ENCODE peak calls at places on chromosome 13, in four cellular contexts. P is ascending aorta; G is aorta; D is CD8-positive, alpha-beta T cell. K is an unnamed sample.

GRCh38 chr13:100550433-100550832 is 38.2 kb downstream of the GGACT start:
- DNase-seq in P (no peak), G (no peak), D (no peak), K (peak; percentile 42)

GRCh38 chr13:31009166-31009565 is 76.7 kb downstream of the TEX26 start:
- DNase-seq in P (no peak), G (no peak), D (no peak), K (no peak)

GRCh38 chr13:76991432-76991795 is 467 bp upstream of the CLN5 start:
- DNase-seq in P (peak; percentile 20), G (peak; percentile 62), D (peak; percentile 77), K (no peak)

GRCh38 chr13:50912851-50913250 is 3.3 kb downstream of the RNASEH2B start:
- DNase-seq in P (no peak), G (no peak), D (no peak), K (no peak)

GRCh38 chr13:43269037-43269476 is 245.7 kb downstream of the DNAJC15 start:
- DNase-seq in P (no peak), G (no peak), D (no peak), K (no peak)

GRCh38 chr13:75666646-75667351 is 30.7 kb downstream of the LMO7 start:
- DNase-seq in P (no peak), G (no peak), D (no peak), K (no peak)

GRCh38 chr13:113838711-113839201 is 25.1 kb downstream of the GAS6 start:
- DNase-seq in P (no peak), G (peak; percentile 44), D (no peak), K (no peak)

GRCh38 chr13:95858286-95859075 is 181.5 kb downstream of the DNAJC3 start:
- DNase-seq in P (no peak), G (no peak), D (no peak), K (no peak)

GRCh38 chr13:98422046-98422445 is 154.9 kb downstream of the STK24 start:
- DNase-seq in P (no peak), G (no peak), D (no peak), K (no peak)

GRCh38 chr13:75679459-75679858 is 43.3 kb downstream of the LMO7 start:
- DNase-seq in P (no peak), G (no peak), D (no peak), K (no peak)

GRCh38 chr13:100149389-100149788 is 60.5 kb downstream of the PCCA start:
- DNase-seq in P (no peak), G (no peak), D (no peak), K (no peak)

GRCh38 chr13:95327190-95327589 is 25.9 kb upstream of the ABCC4 start:
- DNase-seq in P (no peak), G (no peak), D (no peak), K (no peak)

DNA sequence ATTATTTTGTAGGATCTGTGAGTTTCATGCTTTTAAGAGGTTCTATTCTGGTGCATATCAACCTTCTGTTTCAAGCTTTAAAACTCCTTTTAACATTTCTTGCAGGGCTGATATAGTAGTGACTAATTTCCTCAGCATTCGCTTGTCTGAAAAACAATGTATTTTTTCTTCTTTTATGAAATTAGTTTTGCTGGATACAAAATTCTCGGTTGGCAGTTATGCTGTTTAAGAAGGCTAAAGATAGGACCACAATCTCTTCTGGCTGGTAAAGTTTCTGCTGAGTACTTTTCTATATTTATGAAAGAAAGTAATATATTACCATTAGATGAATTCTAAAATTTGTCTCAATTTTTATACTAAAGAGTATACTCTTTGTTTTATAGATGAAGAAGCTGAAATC is 487.8 kb upstream of the SPRY2 start:
- DNase-seq in P (no peak), G (no peak), D (no peak), K (no peak)
- H3K9me3 ChIP-seq in P (peaks cover 24% of the 10 kb centered on the region), G (peaks cover 2% of the 10 kb centered on the region), D (peaks cover 4% of the 10 kb centered on the region), K (peaks cover 9% of the 10 kb centered on the region)

DNA sequence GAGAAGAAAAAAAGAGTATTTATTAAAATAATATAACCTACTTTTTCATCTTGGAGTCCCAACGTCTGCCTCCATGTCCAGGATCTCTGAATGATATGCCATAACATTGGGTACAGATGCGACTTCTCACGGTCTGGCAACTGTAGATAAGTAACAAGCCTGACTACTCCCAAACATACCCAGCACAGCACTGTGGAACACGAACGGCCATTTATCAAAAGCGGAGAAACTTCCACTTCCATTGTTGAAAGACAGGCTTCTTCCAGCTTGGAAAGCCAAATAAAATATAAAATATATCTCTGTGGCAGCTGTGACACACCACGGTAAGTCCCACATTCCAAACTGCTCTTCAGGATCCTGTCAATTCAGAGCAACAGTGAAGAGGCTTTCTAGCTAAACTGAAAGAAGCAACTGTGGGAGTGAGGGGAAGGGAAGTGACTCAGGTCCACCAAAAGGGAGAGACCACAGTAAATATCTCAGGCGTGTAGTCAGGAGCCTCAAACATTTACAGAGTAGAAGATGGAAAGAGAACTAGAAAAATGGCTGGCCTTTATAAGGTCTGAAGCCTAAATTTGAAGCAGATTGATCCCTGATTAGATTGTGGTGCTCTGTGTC is 331.7 kb downstream of the LIG4 start:
- DNase-seq in P (no peak), G (no peak), D (no peak), K (no peak)
- H3K9me3 ChIP-seq in P (no peaks in the 10 kb centered on the region), G (peaks cover 2% of the 10 kb centered on the region), D (no peaks in the 10 kb centered on the region), K (no peaks in the 10 kb centered on the region)

DNA sequence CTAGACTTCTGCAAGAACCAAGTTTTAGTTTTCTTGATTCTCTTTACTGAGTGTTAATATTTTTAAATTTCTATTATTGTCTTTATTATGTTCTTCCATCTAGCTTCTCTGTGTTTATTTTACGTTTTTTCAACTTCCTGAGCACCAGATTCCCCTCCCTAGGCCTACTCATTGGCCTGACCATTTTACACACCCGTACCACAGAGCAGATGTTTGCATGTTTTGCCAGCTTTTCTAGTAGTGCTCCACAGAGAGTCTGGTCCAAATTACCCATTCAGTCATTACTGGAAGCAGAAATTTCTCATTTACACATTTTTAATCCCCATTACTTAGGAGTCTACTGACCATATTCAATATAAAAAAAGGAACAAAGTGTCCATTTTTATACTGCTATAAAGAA is 66.9 kb downstream of the ING1 start:
- DNase-seq in P (no peak), G (no peak), D (no peak), K (no peak)
- H3K9me3 ChIP-seq in P (no peaks in the 10 kb centered on the region), G (no peaks in the 10 kb centered on the region), D (no peaks in the 10 kb centered on the region), K (no peaks in the 10 kb centered on the region)

DNA sequence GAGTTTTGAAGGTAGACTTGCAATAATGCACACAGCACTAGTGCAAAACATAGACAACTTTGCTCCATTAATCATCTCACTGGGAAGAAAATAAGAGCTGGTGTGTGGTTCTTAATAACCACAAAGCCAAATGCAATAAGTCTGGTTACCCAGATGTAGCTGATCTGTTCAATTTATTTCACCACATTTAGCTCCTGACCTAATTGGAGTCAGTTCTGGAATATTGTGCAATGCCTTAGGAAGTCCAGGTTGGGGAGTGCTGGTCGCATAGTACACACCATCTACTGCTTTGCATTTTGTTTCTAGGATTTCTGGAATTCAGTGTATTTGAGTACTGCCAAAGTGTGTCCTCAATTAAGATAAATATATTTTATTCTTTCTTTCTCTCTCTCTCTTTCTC is 483.3 kb upstream of the SPRY2 start:
- DNase-seq in P (no peak), G (no peak), D (no peak), K (no peak)
- H3K9me3 ChIP-seq in P (peaks cover 16% of the 10 kb centered on the region), G (peaks cover 1% of the 10 kb centered on the region), D (no peaks in the 10 kb centered on the region), K (peaks cover 9% of the 10 kb centered on the region)

DNA sequence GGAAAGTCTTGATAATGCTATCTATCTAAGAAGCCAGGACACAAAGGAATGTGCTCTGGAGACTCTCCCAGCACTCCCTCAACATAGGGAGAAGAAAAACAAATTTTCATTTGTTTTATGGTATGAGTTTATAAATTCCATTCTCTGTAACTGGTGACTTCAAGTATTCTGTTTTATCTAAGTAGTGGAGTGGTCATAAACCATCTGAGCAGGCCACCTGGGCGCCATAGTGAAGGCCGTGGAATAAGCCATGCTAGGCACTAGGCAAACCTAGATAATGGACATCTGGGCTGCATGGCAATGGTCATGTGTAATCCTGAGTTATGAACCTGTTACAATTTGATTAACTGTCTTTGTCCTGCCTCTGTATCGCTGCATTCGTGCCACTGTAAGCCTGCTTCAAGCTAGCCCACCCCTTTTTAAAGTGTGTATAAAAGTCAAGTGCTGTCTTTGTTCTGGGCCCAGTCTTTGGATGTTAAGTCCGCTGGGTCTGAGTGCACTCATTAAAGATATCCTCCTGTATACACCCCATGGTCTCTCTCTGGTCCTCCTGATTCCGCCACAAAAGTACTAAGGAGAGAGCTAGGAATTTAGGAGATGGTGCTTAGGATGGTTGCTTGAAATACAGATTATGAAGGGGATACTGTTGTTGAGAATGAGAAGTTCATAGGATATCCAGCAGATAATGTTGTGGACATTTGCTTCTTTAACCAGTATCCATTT is 13.2 kb downstream of the GTF2F2 start:
- DNase-seq in P (no peak), G (no peak), D (no peak), K (no peak)
- H3K9me3 ChIP-seq in P (no peaks in the 10 kb centered on the region), G (no peaks in the 10 kb centered on the region), D (peaks cover 5% of the 10 kb centered on the region), K (no peaks in the 10 kb centered on the region)

K was measured in upper lobe of right lung.